ENCODE peak calls at places on chromosomes 1 and 21, in ten cellular contexts. N is choroid plexus epithelial cell, J is MM.1S, M is heart right ventricle, E is activated B cell treated with CpG ODN at 0.5 μM for 24 hours, R is kidney, C is foreskin fibroblast, X is sigmoid colon, H is omental fat pad, P is heart left ventricle. Z is an unnamed sample.

GRCh38 chr1:230153655-230154296 is 86.7 kb downstream of the GALNT2 start:
- DNase-seq in N (peak), J (no peak), M (no peak), E (no peak), R (no peak), C (peak), X (peak), H (no peak), P (no peak), Z (no peak)

GRCh38 chr1:54229281-54229891 is 29.4 kb downstream of the MRPL37 start:
- DNase-seq in N (peak), J (no peak), M (no peak), E (no peak), R (peak), C (peak), X (no peak), H (no peak), P (no peak), Z (no peak)

GRCh38 chr1:39165049-39165448 is 39.4 kb upstream of the MACF1 start:
- DNase-seq in N (peak), J (no peak), M (no peak), E (no peak), R (no peak), C (peak), X (no peak), H (no peak), P (no peak), Z (no peak)

GRCh38 chr1:116133696-116134095 is 22.5 kb downstream of the MAB21L3 start:
- DNase-seq in N (no peak), J (no peak), M (no peak), E (no peak), R (no peak), C (no peak), X (no peak), H (no peak), P (no peak), Z (no peak)

GRCh38 chr1:23100074-23100748 is 68.4 kb downstream of the LUZP1 start:
- DNase-seq in N (peak), J (no peak), M (no peak), E (no peak), R (no peak), C (peak), X (peak), H (no peak), P (no peak), Z (no peak)

GRCh38 chr1:86448670-86449069 is 20.1 kb upstream of the CLCA1 start:
- DNase-seq in N (no peak), J (no peak), M (no peak), E (no peak), R (no peak), C (no peak), X (no peak), H (no peak), P (no peak), Z (no peak)

GRCh38 chr1:235892734-235893413 is 26.2 kb upstream of the LYST start:
- DNase-seq in N (no peak), J (no peak), M (no peak), E (no peak), R (no peak), C (no peak), X (no peak), H (no peak), P (no peak), Z (no peak)

GRCh38 chr1:205569411-205570172 is 62.2 kb downstream of the ELK4 start:
- DNase-seq in N (no peak), J (no peak), M (no peak), E (no peak), R (no peak), C (no peak), X (peak), H (no peak), P (no peak), Z (no peak)

GRCh38 chr1:159090566-159091546 is 14.3 kb upstream of the AIM2 start:
- DNase-seq in N (peak), J (no peak), M (no peak), E (no peak), R (no peak), C (peak), X (no peak), H (no peak), P (no peak), Z (no peak)

GRCh38 chr1:170210142-170210541 is 64.4 kb downstream of the NTMT2 start:
- DNase-seq in N (no peak), J (no peak), M (no peak), E (no peak), R (no peak), C (no peak), X (no peak), H (no peak), P (no peak), Z (no peak)

GRCh38 chr1:151416231-151416630 is 16.9 kb downstream of the PSMB4 start:
- DNase-seq in N (peak), J (no peak), M (no peak), E (no peak), R (no peak), C (no peak), X (no peak), H (no peak), P (no peak), Z (no peak)

GRCh38 chr1:17826165-17826488 is 71.0 kb downstream of the ACTL8 start:
- DNase-seq in N (peak), J (no peak), M (no peak), E (no peak), R (no peak), C (peak), X (no peak), H (peak), P (peak), Z (peak)

GRCh38 chr1:203066965-203067364 is 18.8 kb downstream of the MYOG start:
- DNase-seq in N (no peak), J (no peak), M (no peak), E (no peak), R (no peak), C (no peak), X (no peak), H (no peak), P (no peak), Z (no peak)

GRCh38 chr1:214838351-214838750 is 235.4 kb downstream of the CENPF start:
- DNase-seq in N (peak), J (no peak), M (no peak), E (no peak), R (no peak), C (peak), X (no peak), H (no peak), P (no peak), Z (no peak)

GRCh38 chr1:57489342-57490036 is 65.6 kb upstream of the DAB1 start:
- DNase-seq in N (peak), J (no peak), M (no peak), E (no peak), R (no peak), C (peak), X (no peak), H (no peak), P (no peak), Z (no peak)

GRCh38 chr1:203990118-203990517 is 82.8 kb upstream of the SOX13 start:
- DNase-seq in N (no peak), J (peak), M (no peak), E (no peak), R (no peak), C (no peak), X (no peak), H (no peak), P (no peak), Z (no peak)

GRCh38 chr1:181134543-181135461 is 46.3 kb downstream of the IER5 start:
- DNase-seq in N (peak), J (peak), M (peak), E (peak), R (peak), C (peak), X (no peak), H (no peak), P (no peak), Z (no peak)

GRCh38 chr1:235588916-235589515 is 60.6 kb downstream of the GNG4 start:
- DNase-seq in N (peak), J (no peak), M (no peak), E (no peak), R (peak), C (no peak), X (no peak), H (no peak), P (no peak), Z (no peak)

GRCh38 chr1:115373305-115373704 is 35.3 kb upstream of the NGF start:
- DNase-seq in N (peak), J (no peak), M (no peak), E (no peak), R (no peak), C (peak), X (no peak), H (no peak), P (no peak), Z (no peak)

GRCh38 chr1:70143052-70143659 is 62.2 kb downstream of the LRRC40 start:
- DNase-seq in N (peak), J (no peak), M (no peak), E (no peak), R (no peak), C (peak), X (no peak), H (no peak), P (no peak), Z (no peak)

GRCh38 chr1:172144445-172145060 is 275.9 kb upstream of the C1orf105 start:
- DNase-seq in N (peak), J (no peak), M (peak), E (no peak), R (peak), C (peak), X (peak), H (peak), P (peak), Z (peak)

GRCh38 chr1:65148548-65149390 is 766 bp downstream of the AK4 start:
- DNase-seq in N (peak), J (peak), M (peak), E (peak), R (peak), C (peak), X (peak), H (no peak), P (peak), Z (peak)

GRCh38 chr21:42384184-42384583 is 11.7 kb downstream of the TMPRSS3 start:
- DNase-seq in N (no peak), J (no peak), M (no peak), E (no peak), R (no peak), C (no peak), X (no peak), H (no peak), P (no peak), Z (no peak)

GRCh38 chr1:34844252-34844634 is 15.3 kb downstream of the SMIM12 start:
- DNase-seq in N (no peak), J (no peak), M (peak), E (no peak), R (no peak), C (no peak), X (no peak), H (no peak), P (no peak), Z (no peak)

GRCh38 chr1:179143332-179143731 is 61.5 kb downstream of the TOR3A start:
- DNase-seq in N (peak), J (no peak), M (no peak), E (no peak), R (no peak), C (peak), X (no peak), H (no peak), P (no peak), Z (no peak)

GRCh38 chr1:26126321-26127084 is 14.9 kb downstream of the PDIK1L start:
- DNase-seq in N (peak), J (peak), M (no peak), E (no peak), R (no peak), C (peak), X (no peak), H (no peak), P (no peak), Z (no peak)

GRCh38 chr1:22137006-22137720 is 5.7 kb downstream of the WNT4 start:
- DNase-seq in N (peak), J (no peak), M (no peak), E (no peak), R (no peak), C (no peak), X (no peak), H (no peak), P (no peak), Z (no peak)

GRCh38 chr1:229693124-229693523 is 67.1 kb downstream of the URB2 start:
- DNase-seq in N (no peak), J (no peak), M (peak), E (no peak), R (no peak), C (no peak), X (no peak), H (no peak), P (no peak), Z (no peak)

GRCh38 chr1:25167269-25168192 is 64.8 kb downstream of the SYF2 start:
- DNase-seq in N (no peak), J (no peak), M (no peak), E (no peak), R (no peak), C (no peak), X (no peak), H (no peak), P (no peak), Z (no peak)

GRCh38 chr21:24486973-24487372 is 1120.3 kb downstream of the MRPL39 start:
- DNase-seq in N (no peak), J (no peak), M (no peak), E (no peak), R (no peak), C (no peak), X (no peak), H (no peak), P (no peak), Z (no peak)

GRCh38 chr1:154495496-154496273 is 6.3 kb upstream of the TDRD10 start:
- DNase-seq in N (no peak), J (no peak), M (no peak), E (no peak), R (no peak), C (no peak), X (no peak), H (no peak), P (no peak), Z (no peak)

GRCh38 chr1:183206538-183207117 is 20.6 kb downstream of the LAMC2 start:
- DNase-seq in N (no peak), J (no peak), M (no peak), E (no peak), R (no peak), C (peak), X (no peak), H (no peak), P (no peak), Z (no peak)

GRCh38 chr1:202704601-202705000 is 5.7 kb downstream of the SYT2 start:
- DNase-seq in N (no peak), J (no peak), M (no peak), E (no peak), R (no peak), C (no peak), X (no peak), H (no peak), P (no peak), Z (no peak)

GRCh38 chr1:22228074-22228473 is 85.2 kb upstream of the WNT4 start:
- DNase-seq in N (no peak), J (no peak), M (no peak), E (no peak), R (no peak), C (no peak), X (no peak), H (no peak), P (no peak), Z (no peak)

DNA sequence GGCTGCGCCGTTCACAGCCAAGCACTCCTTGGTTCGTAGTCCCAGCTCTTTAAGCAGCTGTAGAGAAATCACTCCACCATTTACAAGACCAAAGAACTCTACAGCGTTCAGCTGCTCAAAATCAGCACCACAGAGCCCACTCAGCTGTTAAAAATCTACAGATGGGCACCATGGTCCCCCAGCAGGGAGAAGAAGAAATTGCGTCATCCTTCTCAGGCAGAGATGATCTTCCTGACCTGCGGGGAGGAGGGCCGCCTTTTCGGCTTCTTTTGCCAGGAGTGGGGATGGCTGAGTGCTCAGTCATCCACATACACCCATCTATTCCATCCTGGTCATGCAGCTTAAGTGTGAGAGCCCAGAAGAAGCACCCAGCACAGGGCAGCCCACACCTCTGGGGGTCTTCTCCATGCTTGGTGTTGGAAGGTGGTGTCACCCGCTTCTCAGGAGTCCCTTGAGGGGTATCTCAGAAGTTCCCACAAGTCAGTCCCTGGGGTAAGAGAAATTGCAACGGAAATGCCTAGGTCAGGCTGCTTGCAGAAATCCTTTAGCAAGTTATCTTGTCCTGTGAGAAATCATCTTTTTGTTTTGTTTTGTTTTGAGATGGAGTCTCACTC is 163.8 kb downstream of the NPHP4 start:
- DNase-seq in N (no peak), J (no peak), M (no peak), E (no peak), R (peak), C (no peak), X (no peak), H (no peak), P (no peak), Z (no peak)
- TF ChIP-seq CTCF in N (no peak), J (no peak), M (no peak), E (no peak), R (no peak), C (no peak), X (no peak), H (no peak), P (no peak), Z (no peak)

GRCh38 chr21:44489962-44490361 is 34.7 kb downstream of the LRRC3 start:
- DNase-seq in N (no peak), J (no peak), M (no peak), E (no peak), R (no peak), C (no peak), X (no peak), H (no peak), P (no peak), Z (no peak)
- TF ChIP-seq CTCF in N (peak), J (peak), M (no peak), E (no peak), R (no peak), C (no peak), X (no peak), H (no peak), P (no peak), Z (no peak)

GRCh38 chr1:55288245-55288644 is 73.1 kb upstream of the USP24 start:
- DNase-seq in N (no peak), J (peak), M (peak), E (peak), R (peak), C (no peak), X (no peak), H (no peak), P (no peak), Z (no peak)

GRCh38 chr1:55287732-55288131 is 72.6 kb upstream of the USP24 start:
- DNase-seq in N (no peak), J (no peak), M (no peak), E (no peak), R (no peak), C (no peak), X (no peak), H (no peak), P (no peak), Z (no peak)

GRCh38 chr1:55289042-55289441 is 73.9 kb upstream of the USP24 start:
- DNase-seq in N (no peak), J (no peak), M (no peak), E (no peak), R (no peak), C (no peak), X (no peak), H (no peak), P (no peak), Z (no peak)

GRCh38 chr1:55286851-55287602 is 71.9 kb upstream of the USP24 start:
- DNase-seq in N (no peak), J (no peak), M (no peak), E (no peak), R (no peak), C (no peak), X (no peak), H (no peak), P (no peak), Z (no peak)

GRCh38 chr1:55289614-55290013 is 74.5 kb upstream of the USP24 start:
- DNase-seq in N (no peak), J (no peak), M (no peak), E (no peak), R (no peak), C (no peak), X (no peak), H (no peak), P (no peak), Z (no peak)
- TF ChIP-seq CTCF in N (peak), J (no peak), M (no peak), E (no peak), R (no peak), C (peak), X (no peak), H (no peak), P (no peak), Z (no peak)

GRCh38 chr1:106793686-106794085 is 262.8 kb upstream of the PRMT6 start:
- DNase-seq in N (no peak), J (no peak), M (no peak), E (no peak), R (no peak), C (no peak), X (no peak), H (no peak), P (no peak), Z (no peak)

GRCh38 chr1:106798991-106799390 is 257.5 kb upstream of the PRMT6 start:
- DNase-seq in N (peak), J (no peak), M (no peak), E (no peak), R (no peak), C (peak), X (no peak), H (no peak), P (no peak), Z (no peak)
- TF ChIP-seq CTCF in N (peak), J (no peak), M (no peak), E (no peak), R (no peak), C (no peak), X (no peak), H (no peak), P (no peak), Z (no peak)

GRCh38 chr1:237124856-237125462 is 83.0 kb downstream of the RYR2 start:
- DNase-seq in N (peak), J (peak), M (no peak), E (no peak), R (no peak), C (no peak), X (no peak), H (no peak), P (no peak), Z (no peak)
- TF ChIP-seq CTCF in N (peak), J (peak), M (peak), E (no peak), R (peak), C (no peak), X (peak), H (no peak), P (peak), Z (no peak)

GRCh38 chr1:15973772-15974171 is 2.1 kb downstream of the ZBTB17 start:
- DNase-seq in N (no peak), J (no peak), M (no peak), E (no peak), R (no peak), C (no peak), X (no peak), H (no peak), P (no peak), Z (no peak)

GRCh38 chr1:15975805-15976680 is at the start of gene ZBTB17:
- DNase-seq in N (peak), J (peak), M (peak), E (peak), R (peak), C (peak), X (peak), H (peak), P (peak), Z (peak)

GRCh38 chr1:15972409-15972808 is 3.5 kb downstream of the ZBTB17 start:
- DNase-seq in N (no peak), J (no peak), M (no peak), E (no peak), R (no peak), C (no peak), X (no peak), H (no peak), P (no peak), Z (no peak)

GRCh38 chr1:15974855-15975254 is 1.0 kb downstream of the ZBTB17 start:
- DNase-seq in N (no peak), J (no peak), M (no peak), E (no peak), R (no peak), C (no peak), X (no peak), H (no peak), P (no peak), Z (no peak)

DNA sequence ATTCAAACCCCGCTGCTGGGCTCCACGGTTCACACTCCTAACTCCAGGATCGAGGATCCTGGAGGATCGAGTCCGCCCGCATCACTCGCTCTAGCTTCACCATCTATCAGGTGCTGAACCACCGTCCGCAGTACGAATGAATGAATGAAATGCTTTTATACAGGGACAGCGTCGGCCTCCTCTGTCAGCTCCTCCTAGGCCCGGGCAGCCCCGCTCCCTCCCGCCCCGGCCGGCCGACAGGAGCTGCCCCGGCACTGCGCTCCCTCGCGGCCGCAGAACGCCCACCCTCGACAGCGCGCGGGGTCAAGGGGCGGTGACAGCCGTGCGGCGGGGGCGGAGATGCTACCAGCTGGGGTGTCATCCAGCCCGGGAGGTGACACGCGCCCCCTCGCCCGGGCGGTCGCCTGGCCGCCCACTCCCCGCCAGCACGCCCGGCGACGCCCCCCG is 520 bp downstream of the ZBTB17 start:
- DNase-seq in N (peak), J (peak), M (peak), E (no peak), R (peak), C (peak), X (no peak), H (no peak), P (peak), Z (no peak)
- TF ChIP-seq CTCF in N (no peak), J (no peak), M (peak), E (no peak), R (no peak), C (no peak), X (no peak), H (no peak), P (peak), Z (no peak)